ENCODE peak calls at places on chromosomes 4 and X, in five cellular contexts. One of them, this sample, is unnamed.

GRCh38 chr4:2334826-2335728 is 73.2 kb upstream of the MXD4 start:
- DNase-seq in EL: no peak
- DNase-seq in esophagus squamous epithelium: no peak
- DNase-seq in kidney glomerular epithelial cell: no peak
- DNase-seq in AG04450: no peak
- DNase-seq in this sample: no peak

GRCh38 chr4:47002593-47002992 is 9.2 kb upstream of the GABRA4 start:
- DNase-seq in EL: peak
- DNase-seq in esophagus squamous epithelium: no peak
- DNase-seq in kidney glomerular epithelial cell: peak
- DNase-seq in AG04450: peak
- DNase-seq in this sample: no peak

GRCh38 chr4:43113196-43113595 is 220.7 kb downstream of the GRXCR1 start:
- DNase-seq in EL: no peak
- DNase-seq in esophagus squamous epithelium: no peak
- DNase-seq in kidney glomerular epithelial cell: no peak
- DNase-seq in AG04450: no peak
- DNase-seq in this sample: no peak

GRCh38 chrX:672931-673330 is 42.3 kb downstream of the SHOX start:
- DNase-seq in EL: peak
- DNase-seq in esophagus squamous epithelium: no peak
- DNase-seq in kidney glomerular epithelial cell: no peak
- DNase-seq in AG04450: no peak
- DNase-seq in this sample: no peak

GRCh38 chr4:153634737-153635353 is 49.2 kb upstream of the TLR2 start:
- DNase-seq in EL: peak
- DNase-seq in esophagus squamous epithelium: no peak
- DNase-seq in kidney glomerular epithelial cell: no peak
- DNase-seq in AG04450: no peak
- DNase-seq in this sample: peak

GRCh38 chrX:17655232-17656034 is 81.9 kb upstream of the SCML1 start:
- DNase-seq in EL: no peak
- DNase-seq in esophagus squamous epithelium: no peak
- DNase-seq in kidney glomerular epithelial cell: no peak
- DNase-seq in AG04450: no peak
- DNase-seq in this sample: peak

GRCh38 chr4:129109965-129110824 is 14.2 kb downstream of the C4orf33 start:
- DNase-seq in EL: no peak
- DNase-seq in esophagus squamous epithelium: no peak
- DNase-seq in kidney glomerular epithelial cell: no peak
- DNase-seq in AG04450: no peak
- DNase-seq in this sample: no peak

GRCh38 chr4:26238782-26239647 is 81.8 kb upstream of the RBPJ start:
- DNase-seq in EL: peak
- DNase-seq in esophagus squamous epithelium: no peak
- DNase-seq in kidney glomerular epithelial cell: no peak
- DNase-seq in AG04450: no peak
- DNase-seq in this sample: peak

GRCh38 chr4:43130228-43131021 is 237.9 kb downstream of the GRXCR1 start:
- DNase-seq in EL: no peak
- DNase-seq in esophagus squamous epithelium: no peak
- DNase-seq in kidney glomerular epithelial cell: no peak
- DNase-seq in AG04450: no peak
- DNase-seq in this sample: no peak

GRCh38 chr4:2934077-2934812 is 29.0 kb downstream of the NOP14 start:
- DNase-seq in EL: peak
- DNase-seq in esophagus squamous epithelium: no peak
- DNase-seq in kidney glomerular epithelial cell: no peak
- DNase-seq in AG04450: no peak
- DNase-seq in this sample: peak

GRCh38 chrX:10137516-10137915 is 19.3 kb upstream of the CLCN4 start:
- DNase-seq in EL: no peak
- DNase-seq in esophagus squamous epithelium: no peak
- DNase-seq in kidney glomerular epithelial cell: no peak
- DNase-seq in AG04450: no peak
- DNase-seq in this sample: no peak

GRCh38 chrX:102976793-102977495 is 39.9 kb downstream of the RAB40AL start:
- DNase-seq in EL: peak
- DNase-seq in esophagus squamous epithelium: no peak
- DNase-seq in kidney glomerular epithelial cell: peak
- DNase-seq in AG04450: no peak
- DNase-seq in this sample: peak

GRCh38 chr4:20544645-20545044 is 155.6 kb upstream of the PACRGL start:
- DNase-seq in EL: peak
- DNase-seq in esophagus squamous epithelium: no peak
- DNase-seq in kidney glomerular epithelial cell: peak
- DNase-seq in AG04450: no peak
- DNase-seq in this sample: peak

GRCh38 chr4:182893490-182893889 is 23.7 kb downstream of the DCTD start:
- DNase-seq in EL: no peak
- DNase-seq in esophagus squamous epithelium: no peak
- DNase-seq in kidney glomerular epithelial cell: no peak
- DNase-seq in AG04450: no peak
- DNase-seq in this sample: no peak

GRCh38 chr4:4320528-4320927 is 30.5 kb downstream of the ZBTB49 start:
- DNase-seq in EL: no peak
- DNase-seq in esophagus squamous epithelium: no peak
- DNase-seq in kidney glomerular epithelial cell: no peak
- DNase-seq in AG04450: no peak
- DNase-seq in this sample: no peak

GRCh38 chr4:176150283-176150682 is 45.1 kb downstream of the SPATA4 start:
- DNase-seq in EL: peak
- DNase-seq in esophagus squamous epithelium: no peak
- DNase-seq in kidney glomerular epithelial cell: peak
- DNase-seq in AG04450: no peak
- DNase-seq in this sample: peak

GRCh38 chrX:119698835-119699234 is 5.9 kb upstream of the SEPTIN6 start:
- DNase-seq in EL: peak
- DNase-seq in esophagus squamous epithelium: no peak
- DNase-seq in kidney glomerular epithelial cell: peak
- DNase-seq in AG04450: no peak
- DNase-seq in this sample: peak

GRCh38 chr4:166459616-166460015 is 586.6 kb downstream of the TLL1 start:
- DNase-seq in EL: no peak
- DNase-seq in esophagus squamous epithelium: no peak
- DNase-seq in kidney glomerular epithelial cell: no peak
- DNase-seq in AG04450: no peak
- DNase-seq in this sample: no peak

GRCh38 chr4:6391186-6391851 is 81.1 kb downstream of the PPP2R2C start:
- DNase-seq in EL: no peak
- DNase-seq in esophagus squamous epithelium: no peak
- DNase-seq in kidney glomerular epithelial cell: no peak
- DNase-seq in AG04450: no peak
- DNase-seq in this sample: no peak

GRCh38 chrX:1521459-1521956 is 15.5 kb downstream of the P2RY8 start:
- DNase-seq in EL: no peak
- DNase-seq in esophagus squamous epithelium: peak
- DNase-seq in kidney glomerular epithelial cell: no peak
- DNase-seq in AG04450: no peak
- DNase-seq in this sample: no peak

GRCh38 chr4:1843852-1844251 is 12.1 kb downstream of the LETM1 start:
- DNase-seq in EL: no peak
- DNase-seq in esophagus squamous epithelium: no peak
- DNase-seq in kidney glomerular epithelial cell: no peak
- DNase-seq in AG04450: no peak
- DNase-seq in this sample: no peak

GRCh38 chrX:140439455-140439854 is 65.4 kb downstream of the SOX3 start:
- DNase-seq in EL: no peak
- DNase-seq in esophagus squamous epithelium: no peak
- DNase-seq in kidney glomerular epithelial cell: no peak
- DNase-seq in AG04450: no peak
- DNase-seq in this sample: no peak

GRCh38 chr4:184273166-184274147 is 55.8 kb upstream of the ENPP6 start:
- DNase-seq in EL: no peak
- DNase-seq in esophagus squamous epithelium: no peak
- DNase-seq in kidney glomerular epithelial cell: no peak
- DNase-seq in AG04450: no peak
- DNase-seq in this sample: no peak

GRCh38 chr4:17347445-17347844 is 164.4 kb downstream of the QDPR start:
- DNase-seq in EL: peak
- DNase-seq in esophagus squamous epithelium: no peak
- DNase-seq in kidney glomerular epithelial cell: peak
- DNase-seq in AG04450: no peak
- DNase-seq in this sample: peak

GRCh38 chrX:17805120-17805519 is 56.0 kb downstream of the RAI2 start:
- DNase-seq in EL: no peak
- DNase-seq in esophagus squamous epithelium: no peak
- DNase-seq in kidney glomerular epithelial cell: no peak
- DNase-seq in AG04450: no peak
- DNase-seq in this sample: no peak

GRCh38 chr4:83011779-83012630 is 1.4 kb upstream of the LIN54 start:
- DNase-seq in EL: peak
- DNase-seq in esophagus squamous epithelium: no peak
- DNase-seq in kidney glomerular epithelial cell: no peak
- DNase-seq in AG04450: no peak
- DNase-seq in this sample: no peak

GRCh38 chrX:154013614-154014360 is 5.9 kb downstream of the IRAK1 start:
- DNase-seq in EL: peak
- DNase-seq in esophagus squamous epithelium: no peak
- DNase-seq in kidney glomerular epithelial cell: peak
- DNase-seq in AG04450: no peak
- DNase-seq in this sample: peak

GRCh38 chr4:1594871-1595788 is 89.0 kb downstream of the FAM53A start:
- DNase-seq in EL: no peak
- DNase-seq in esophagus squamous epithelium: no peak
- DNase-seq in kidney glomerular epithelial cell: no peak
- DNase-seq in AG04450: no peak
- DNase-seq in this sample: no peak

GRCh38 chr4:160213377-160213776 is 1110.5 kb downstream of the RAPGEF2 start:
- DNase-seq in EL: no peak
- DNase-seq in esophagus squamous epithelium: no peak
- DNase-seq in kidney glomerular epithelial cell: no peak
- DNase-seq in AG04450: no peak
- DNase-seq in this sample: no peak

GRCh38 chrX:20173856-20174255 is 32.2 kb upstream of the EIF1AX start:
- DNase-seq in EL: no peak
- DNase-seq in esophagus squamous epithelium: no peak
- DNase-seq in kidney glomerular epithelial cell: no peak
- DNase-seq in AG04450: no peak
- DNase-seq in this sample: no peak

GRCh38 chr4:32396504-32396903 is 1676.3 kb downstream of the PCDH7 start:
- DNase-seq in EL: no peak
- DNase-seq in esophagus squamous epithelium: no peak
- DNase-seq in kidney glomerular epithelial cell: no peak
- DNase-seq in AG04450: no peak
- DNase-seq in this sample: no peak

GRCh38 chr4:79334783-79335182 is 8.9 kb upstream of the NAA11 start:
- DNase-seq in EL: no peak
- DNase-seq in esophagus squamous epithelium: no peak
- DNase-seq in kidney glomerular epithelial cell: no peak
- DNase-seq in AG04450: no peak
- DNase-seq in this sample: no peak

GRCh38 chr4:40214661-40215418 is 18.0 kb downstream of the RHOH start:
- DNase-seq in EL: no peak
- DNase-seq in esophagus squamous epithelium: no peak
- DNase-seq in kidney glomerular epithelial cell: no peak
- DNase-seq in AG04450: no peak
- DNase-seq in this sample: no peak

GRCh38 chr4:182434720-182435119 is 191.5 kb downstream of the TENM3 start:
- DNase-seq in EL: no peak
- DNase-seq in esophagus squamous epithelium: no peak
- DNase-seq in kidney glomerular epithelial cell: no peak
- DNase-seq in AG04450: no peak
- DNase-seq in this sample: no peak

GRCh38 chrX:154021131-154021611 is 1.5 kb upstream of the IRAK1 start:
- DNase-seq in EL: peak
- DNase-seq in esophagus squamous epithelium: no peak
- DNase-seq in kidney glomerular epithelial cell: no peak
- DNase-seq in AG04450: no peak
- DNase-seq in this sample: peak